ENCODE peak calls at places on chromosome X, in five cellular contexts. L is cardiac fibroblast, W is A673, Y is foreskin fibroblast, I is tibial artery. Q is an unnamed sample.

GRCh38 chrX:138711399-138712347 is at the start of gene FGF13:
- DNase-seq in L (no peak), W (peak), Y (no peak), I (peak), Q (peak)

GRCh38 chrX:110146521-110146920 is 143.6 kb downstream of the TMEM164 start:
- DNase-seq in L (peak), W (peak), Y (peak), I (peak), Q (peak)

GRCh38 chrX:53048169-53049126 is at the start of gene GPR173:
- DNase-seq in L (peak), W (peak), Y (peak), I (peak), Q (peak)

GRCh38 chrX:130086414-130087207 is 23.7 kb downstream of the ELF4 start:
- DNase-seq in L (no peak), W (no peak), Y (no peak), I (no peak), Q (peak)

GRCh38 chrX:31832263-31832662 is 760.4 kb upstream of the FTHL17 start:
- DNase-seq in L (no peak), W (no peak), Y (no peak), I (no peak), Q (peak)

GRCh38 chrX:153405426-153405825 is 4.3 kb upstream of the PNMA6E start:
- DNase-seq in L (no peak), W (no peak), Y (no peak), I (peak), Q (no peak)

GRCh38 chrX:118272237-118272636 is 73.7 kb upstream of the WDR44 start:
- DNase-seq in L (peak), W (peak), Y (peak), I (no peak), Q (no peak)

GRCh38 chrX:81301877-81302276 is 100.0 kb downstream of the SH3BGRL start:
- DNase-seq in L (no peak), W (no peak), Y (no peak), I (no peak), Q (no peak)

GRCh38 chrX:2707334-2707760 is 16.3 kb downstream of the CD99 start:
- DNase-seq in L (peak), W (peak), Y (peak), I (peak), Q (peak)

GRCh38 chrX:153226344-153227190 is 47.5 kb downstream of the MAGEA1 start:
- DNase-seq in L (peak), W (peak), Y (peak), I (peak), Q (peak)

GRCh38 chrX:118179718-118180117 is 63.1 kb upstream of the KLHL13 start:
- DNase-seq in L (peak), W (no peak), Y (no peak), I (no peak), Q (peak)

GRCh38 chrX:130024127-130024526 is 41.7 kb downstream of the BCORL1 start:
- DNase-seq in L (peak), W (peak), Y (peak), I (peak), Q (peak)

GRCh38 chrX:120791013-120791643 is 84.5 kb downstream of the CT47B1 start:
- DNase-seq in L (peak), W (peak), Y (peak), I (peak), Q (peak)

GRCh38 chrX:108225456-108225730 is 133.8 kb downstream of the ATG4A start:
- DNase-seq in L (no peak), W (no peak), Y (no peak), I (no peak), Q (no peak)

GRCh38 chrX:132118361-132118760 is 9.5 kb downstream of the FRMD7 start:
- DNase-seq in L (no peak), W (no peak), Y (no peak), I (no peak), Q (peak)

GRCh38 chrX:30613736-30614135 is 36.2 kb upstream of the TASL start:
- DNase-seq in L (no peak), W (peak), Y (no peak), I (no peak), Q (no peak)

GRCh38 chrX:119015407-119016242 is 41.2 kb downstream of the LONRF3 start:
- DNase-seq in L (peak), W (no peak), Y (peak), I (peak), Q (peak)

GRCh38 chrX:51876441-51876840 is 17.0 kb upstream of the MAGED1 start:
- DNase-seq in L (peak), W (no peak), Y (no peak), I (no peak), Q (no peak)

GRCh38 chrX:17590892-17591740 is 146.2 kb upstream of the SCML1 start:
- DNase-seq in L (peak), W (peak), Y (peak), I (peak), Q (peak)
- H3K4me3 ChIP-seq in L (peak), W (no peak), Y (peak), I (peak), Q (peak)

DNA sequence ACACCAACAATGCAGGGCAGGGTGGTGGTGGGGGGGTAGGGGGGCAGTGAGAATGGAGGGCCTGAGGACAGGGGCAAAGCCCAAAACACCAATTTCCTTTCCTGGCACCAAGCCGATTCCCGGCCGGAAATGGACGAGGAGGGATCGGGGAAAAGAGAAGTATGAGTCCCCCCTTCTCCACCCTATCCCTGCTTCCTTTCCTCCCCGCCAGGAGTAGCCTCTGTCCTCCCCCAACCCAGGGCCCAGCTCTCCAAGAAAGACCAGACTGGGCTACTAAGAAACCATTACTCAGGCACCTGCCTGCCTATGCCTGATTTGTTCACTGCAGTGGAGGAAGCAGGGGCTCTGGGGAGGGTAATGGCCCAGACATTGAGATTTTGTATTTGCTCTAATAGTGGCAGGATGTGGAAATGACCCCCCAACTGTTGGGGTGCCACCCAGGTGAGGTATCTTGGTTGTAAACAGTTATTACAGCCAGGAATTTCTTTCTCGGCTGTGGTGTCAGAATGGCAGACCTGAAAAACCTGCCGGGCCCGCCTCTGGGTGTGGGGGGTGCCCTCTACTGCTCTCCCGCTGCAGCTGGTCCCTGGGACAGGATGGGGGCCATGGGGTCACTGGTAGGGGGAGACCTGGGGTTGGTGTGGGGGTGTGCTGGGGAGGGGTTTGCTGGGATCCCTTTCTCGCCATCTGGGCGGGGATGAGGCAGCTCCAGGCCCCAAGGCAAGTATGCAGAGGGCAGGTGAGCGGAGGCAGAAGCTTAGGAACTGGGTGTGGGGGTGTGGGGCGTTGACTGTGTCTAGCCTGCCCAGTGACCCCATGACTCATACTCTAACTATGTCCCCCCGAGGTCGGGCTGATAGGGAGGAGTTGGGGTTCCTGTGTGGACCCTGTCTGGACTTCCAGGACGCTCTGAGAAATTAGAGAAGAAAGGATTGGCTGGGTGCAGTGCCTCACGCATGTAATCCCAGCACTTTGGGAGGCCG is 701 bp downstream of the CCDC120 start:
- DNase-seq in L (no peak), W (no peak), Y (no peak), I (no peak), Q (no peak)
- H3K4me3 ChIP-seq in L (no peak), W (no peak), Y (no peak), I (no peak), Q (no peak)

GRCh38 chrX:154458116-154458953 is at the start of gene PLXNA3:
- DNase-seq in L (peak), W (peak), Y (no peak), I (no peak), Q (peak)

GRCh38 chrX:154460326-154460725 is 2.2 kb downstream of the PLXNA3 start:
- DNase-seq in L (no peak), W (no peak), Y (no peak), I (no peak), Q (no peak)

GRCh38 chrX:154457491-154458115 is 478 bp upstream of the PLXNA3 start:
- DNase-seq in L (peak), W (peak), Y (no peak), I (no peak), Q (peak)

GRCh38 chrX:154458954-154459829 is 1.1 kb downstream of the PLXNA3 start:
- DNase-seq in L (no peak), W (peak), Y (no peak), I (peak), Q (peak)

GRCh38 chrX:154459843-154460242 is 1.8 kb downstream of the PLXNA3 start:
- DNase-seq in L (no peak), W (no peak), Y (no peak), I (no peak), Q (no peak)
- H3K4me3 ChIP-seq in L (peak), W (peak), Y (peak), I (peak), Q (no peak)

GRCh38 chrX:599837-600715 is 30.5 kb upstream of the SHOX start:
- DNase-seq in L (no peak), W (no peak), Y (no peak), I (no peak), Q (no peak)
- H3K4me3 ChIP-seq in L (no peak), W (no peak), Y (no peak), I (no peak), Q (no peak)

GRCh38 chrX:148203531-148203930 is 222.4 kb downstream of the FMR1NB start:
- DNase-seq in L (no peak), W (no peak), Y (no peak), I (no peak), Q (no peak)

GRCh38 chrX:148204195-148204594 is 223.1 kb downstream of the FMR1NB start:
- DNase-seq in L (no peak), W (no peak), Y (no peak), I (no peak), Q (no peak)
- H3K4me3 ChIP-seq in L (no peak), W (no peak), Y (no peak), I (no peak), Q (no peak)

DNA sequence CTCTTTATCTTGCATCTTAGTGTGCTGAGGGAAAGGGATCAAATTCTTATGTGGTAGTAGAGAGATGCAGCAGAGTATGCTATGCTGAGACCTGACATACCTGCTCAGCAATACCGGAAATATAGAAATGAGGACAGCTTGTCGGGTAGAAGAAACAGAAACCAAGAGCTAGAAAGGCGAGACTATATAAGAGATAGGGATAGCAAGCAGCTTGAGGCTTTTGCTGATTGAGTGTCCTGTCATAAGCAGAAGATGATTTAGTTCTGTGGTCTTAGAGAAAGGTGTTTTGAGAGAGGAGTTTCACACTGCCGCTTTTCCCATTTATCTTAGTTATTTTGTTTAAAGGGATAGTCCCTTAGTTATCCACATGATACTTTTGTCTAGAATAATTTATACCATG is 31.7 kb downstream of the USP9X start:
- DNase-seq in L (no peak), W (peak), Y (no peak), I (no peak), Q (no peak)
- H3K4me3 ChIP-seq in L (no peak), W (peak), Y (no peak), I (no peak), Q (no peak)

GRCh38 chrX:12977761-12978204 is 2.9 kb downstream of the TMSB4X start:
- DNase-seq in L (no peak), W (no peak), Y (peak), I (no peak), Q (no peak)
- H3K4me3 ChIP-seq in L (peak), W (no peak), Y (peak), I (peak), Q (peak)

GRCh38 chrX:33205321-33205720 is 6.0 kb downstream of the DMD start:
- DNase-seq in L (no peak), W (no peak), Y (no peak), I (no peak), Q (peak)
- H3K4me3 ChIP-seq in L (peak), W (no peak), Y (no peak), I (peak), Q (peak)

GRCh38 chrX:151359341-151359740 is 37.7 kb upstream of the VMA21 start:
- DNase-seq in L (no peak), W (no peak), Y (no peak), I (no peak), Q (no peak)
- H3K4me3 ChIP-seq in L (no peak), W (no peak), Y (no peak), I (no peak), Q (no peak)

GRCh38 chrX:78746496-78746895 is 1.0 kb upstream of the LPAR4 start:
- DNase-seq in L (no peak), W (no peak), Y (no peak), I (no peak), Q (no peak)

GRCh38 chrX:78747471-78747870 is at the start of gene LPAR4:
- DNase-seq in L (peak), W (peak), Y (peak), I (no peak), Q (peak)
- H3K4me3 ChIP-seq in L (peak), W (peak), Y (peak), I (peak), Q (peak)

Q was measured in SJCRH30.